ENCODE peak calls at places on chromosome 22, in seven cellular contexts. D is RWPE1, E is GM23248, J is A549, I is SK-N-SH, R is vagina, B is H1. Z is an unnamed sample.

GRCh38 chr22:17087176-17088131 is 2.7 kb downstream of the IL17RA start:
- DNase-seq in D (no peak), E (no peak), J (no peak), I (no peak), R (no peak), B (no peak), Z (no peak)

GRCh38 chr22:49076300-49077035 is 751.2 kb downstream of the BRD1 start:
- DNase-seq in D (no peak), E (no peak), J (no peak), I (peak; percentile 62), R (no peak), B (no peak), Z (no peak)

GRCh38 chr22:46576556-46577351 is 39.3 kb upstream of the CELSR1 start:
- DNase-seq in D (peak; percentile 40), E (peak; percentile 84), J (no peak), I (peak; percentile 95), R (no peak), B (no peak), Z (peak; percentile 69)

GRCh38 chr22:27625769-27626674 is 175.5 kb downstream of the MN1 start:
- DNase-seq in D (no peak), E (peak; percentile 43), J (no peak), I (no peak), R (no peak), B (no peak), Z (no peak)

GRCh38 chr22:33188316-33188715 is 130.1 kb upstream of the SYN3 start:
- DNase-seq in D (no peak), E (peak; percentile 14), J (no peak), I (no peak), R (no peak), B (no peak), Z (no peak)

GRCh38 chr22:33481550-33481949 is 423.4 kb upstream of the SYN3 start:
- DNase-seq in D (no peak), E (no peak), J (no peak), I (no peak), R (no peak), B (no peak), Z (no peak)

GRCh38 chr22:20316217-20316843 is 3.5 kb downstream of the DGCR6L start:
- DNase-seq in D (no peak), E (no peak), J (no peak), I (no peak), R (peak; percentile 54), B (no peak), Z (no peak)

GRCh38 chr22:41598081-41598480 is 8.4 kb upstream of the PMM1 start:
- DNase-seq in D (peak; percentile 74), E (peak; percentile 91), J (no peak), I (no peak), R (no peak), B (no peak), Z (no peak)

GRCh38 chr22:38191746-38192474 is 9.9 kb upstream of the MAFF start:
- DNase-seq in D (no peak), E (no peak), J (no peak), I (no peak), R (no peak), B (no peak), Z (no peak)

GRCh38 chr22:20021196-20022181 is 579 bp downstream of the TANGO2 start:
- DNase-seq in D (no peak), E (peak; percentile 91), J (no peak), I (peak; percentile 75), R (no peak), B (no peak), Z (peak; percentile 82)

GRCh38 chr22:24812950-24813349 is 6.9 kb downstream of the SGSM1 start:
- DNase-seq in D (no peak), E (no peak), J (no peak), I (no peak), R (no peak), B (no peak), Z (no peak)

GRCh38 chr22:41979423-41980250 is 10.4 kb downstream of the SEPTIN3 start:
- DNase-seq in D (no peak), E (no peak), J (no peak), I (no peak), R (no peak), B (no peak), Z (no peak)

GRCh38 chr22:45548991-45549736 is 46.5 kb downstream of the FBLN1 start:
- DNase-seq in D (peak; percentile 48), E (peak; percentile 97), J (peak; percentile 88), I (no peak), R (no peak), B (no peak), Z (peak; percentile 42)

GRCh38 chr22:44931077-44931540 is 78.7 kb downstream of the PHF21B start:
- DNase-seq in D (no peak), E (peak; percentile 59), J (no peak), I (peak; percentile 97), R (no peak), B (no peak), Z (peak; percentile 81)

GRCh38 chr22:33519974-33520903 is 400.0 kb downstream of the LARGE1 start:
- DNase-seq in D (no peak), E (no peak), J (no peak), I (no peak), R (no peak), B (no peak), Z (no peak)

GRCh38 chr22:25928038-25928437 is 186.1 kb downstream of the MYO18B start:
- DNase-seq in D (no peak), E (no peak), J (no peak), I (no peak), R (no peak), B (no peak), Z (no peak)

GRCh38 chr22:26409705-26410376 is 19.2 kb upstream of the ASPHD2 start:
- DNase-seq in D (no peak), E (no peak), J (no peak), I (no peak), R (no peak), B (no peak), Z (no peak)

GRCh38 chr22:23154461-23154860 is 9.2 kb downstream of the RAB36 start:
- DNase-seq in D (no peak), E (no peak), J (no peak), I (no peak), R (no peak), B (no peak), Z (no peak)
- H3K27ac ChIP-seq in D (no peak overlapping the region), E (no peak overlapping the region), J (no peak overlapping the region), I (no peak overlapping the region), R (no peak overlapping the region), B (no peak overlapping the region), Z (no peak overlapping the region)

GRCh38 chr22:36807627-36808026 is 9.2 kb downstream of the PVALB start:
- DNase-seq in D (no peak), E (no peak), J (no peak), I (no peak), R (no peak), B (no peak), Z (no peak)
- H3K27ac ChIP-seq in D (no peak overlapping the region), E (no peak overlapping the region), J (no peak overlapping the region), I (no peak overlapping the region), R (no peak overlapping the region), B (no peak overlapping the region), Z (no peak overlapping the region)

GRCh38 chr22:23178512-23179254 is 1.6 kb upstream of the BCR start:
- DNase-seq in D (peak; percentile 67), E (peak; percentile 69), J (peak; percentile 55), I (peak; percentile 91), R (no peak), B (peak; percentile 39), Z (peak; percentile 64)

GRCh38 chr22:23180893-23181762 is 819 bp downstream of the BCR start:
- DNase-seq in D (no peak), E (peak; percentile 43), J (peak; percentile 26), I (peak; percentile 62), R (no peak), B (no peak), Z (peak; percentile 22)

GRCh38 chr22:23180301-23180892 is at the start of gene BCR:
- DNase-seq in D (peak; percentile 59), E (peak; percentile 88), J (peak; percentile 42), I (peak; percentile 95), R (no peak), B (no peak), Z (peak; percentile 83)

GRCh38 chr22:23181763-23182288 is 1.5 kb downstream of the BCR start:
- DNase-seq in D (no peak), E (no peak), J (no peak), I (no peak), R (no peak), B (no peak), Z (no peak)

GRCh38 chr22:23179381-23180294 is 671 bp upstream of the BCR start:
- DNase-seq in D (no peak), E (peak; percentile 39), J (no peak), I (no peak), R (no peak), B (no peak), Z (peak; percentile 24)
- H3K27ac ChIP-seq in D (peak overlapping the region; percentile 81), E (no peak overlapping the region), J (peak overlapping the region; percentile 99), I (peak overlapping the region; percentile 67), R (peak overlapping the region; percentile 83), B (no peak overlapping the region), Z (peak overlapping the region; percentile 76)

GRCh38 chr22:40310081-40310770 is 36.1 kb upstream of the ADSL start:
- DNase-seq in D (no peak), E (peak; percentile 93), J (no peak), I (no peak), R (no peak), B (no peak), Z (no peak)

GRCh38 chr22:40312050-40312449 is 34.2 kb upstream of the ADSL start:
- DNase-seq in D (no peak), E (no peak), J (no peak), I (no peak), R (no peak), B (no peak), Z (no peak)

GRCh38 chr22:40308999-40309578 is 37.2 kb upstream of the ADSL start:
- DNase-seq in D (no peak), E (no peak), J (no peak), I (no peak), R (no peak), B (no peak), Z (no peak)

GRCh38 chr22:40313007-40313406 is 33.3 kb upstream of the ADSL start:
- DNase-seq in D (no peak), E (peak; percentile 11), J (no peak), I (no peak), R (no peak), B (no peak), Z (no peak)

GRCh38 chr22:40310771-40311120 is 35.6 kb upstream of the ADSL start:
- DNase-seq in D (no peak), E (no peak), J (no peak), I (no peak), R (no peak), B (no peak), Z (no peak)
- H3K27ac ChIP-seq in D (no peak overlapping the region), E (peak overlapping the region; percentile 88), J (no peak overlapping the region), I (peak overlapping the region; percentile 34), R (peak overlapping the region; percentile 51), B (no peak overlapping the region), Z (no peak overlapping the region)

DNA sequence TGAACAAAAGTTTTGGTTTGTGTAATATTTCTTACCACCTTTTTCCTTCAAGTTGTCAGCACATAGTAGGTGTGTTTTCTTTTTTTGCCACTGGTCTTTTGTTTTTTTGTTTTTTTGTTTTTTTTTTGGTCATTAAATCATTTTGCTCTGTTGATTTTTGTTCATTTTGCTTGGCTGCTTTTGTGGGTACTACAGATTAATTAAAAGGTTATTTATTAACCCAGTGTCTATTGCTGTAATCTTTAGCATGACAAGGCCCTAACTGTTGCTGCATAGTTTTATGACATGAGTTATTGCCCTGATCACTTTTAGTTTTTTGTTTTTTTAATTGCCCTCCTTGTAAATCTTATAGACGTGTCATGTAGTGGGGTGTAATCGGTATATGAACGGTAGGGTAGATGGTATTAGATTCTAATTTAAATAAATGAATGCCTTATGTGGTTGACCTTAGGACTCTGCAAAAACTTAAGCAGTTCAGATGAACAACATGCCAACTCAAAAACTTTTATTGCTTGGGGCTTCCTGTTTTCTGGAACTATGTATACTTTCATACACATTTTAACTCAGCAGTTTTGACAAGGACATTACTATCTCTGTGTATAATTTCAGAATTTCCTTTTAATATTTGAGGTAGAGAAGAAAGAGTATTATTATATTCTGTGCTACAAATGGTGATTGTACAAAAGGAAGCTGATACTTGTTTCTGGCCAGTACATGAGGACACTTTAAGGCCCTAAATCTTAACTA is 7.9 kb downstream of the EWSR1 start:
- DNase-seq in D (no peak), E (no peak), J (no peak), I (no peak), R (no peak), B (no peak), Z (no peak)
- H3K27ac ChIP-seq in D (no peak overlapping the region), E (no peak overlapping the region), J (no peak overlapping the region), I (no peak overlapping the region), R (no peak overlapping the region), B (no peak overlapping the region), Z (no peak overlapping the region)